ENCODE peak calls at places on chromosomes 1 and 21, in four cellular contexts. One of them, this sample, is unnamed.

GRCh38 chr1:203088441-203088840 is 2.6 kb upstream of the MYOG start:
- DNase-seq in ACHN: no peak
- DNase-seq in SW480: no peak
- DNase-seq in KG1: no peak
- DNase-seq in this sample: no peak

GRCh38 chr1:204319462-204319861 is 40.3 kb downstream of the PLEKHA6 start:
- DNase-seq in ACHN: peak; percentile 22
- DNase-seq in SW480: peak; percentile 68
- DNase-seq in KG1: no peak
- DNase-seq in this sample: peak; percentile 57

GRCh38 chr1:101136739-101137138 is 100.1 kb upstream of the S1PR1 start:
- DNase-seq in ACHN: no peak
- DNase-seq in SW480: no peak
- DNase-seq in KG1: no peak
- DNase-seq in this sample: no peak

GRCh38 chr1:180228648-180229482 is 1.2 kb upstream of the LHX4 start:
- DNase-seq in ACHN: peak; percentile 31
- DNase-seq in SW480: no peak
- DNase-seq in KG1: no peak
- DNase-seq in this sample: peak; percentile 16

GRCh38 chr1:42684139-42684538 is 1.9 kb downstream of the YBX1 start:
- DNase-seq in ACHN: no peak
- DNase-seq in SW480: peak; percentile 39
- DNase-seq in KG1: no peak
- DNase-seq in this sample: peak; percentile 25

GRCh38 chr21:45530423-45531113 is 11.7 kb downstream of the SLC19A1 start:
- DNase-seq in ACHN: no peak
- DNase-seq in SW480: no peak
- DNase-seq in KG1: no peak
- DNase-seq in this sample: no peak

GRCh38 chr1:60290393-60290792 is 216.8 kb upstream of the C1orf87 start:
- DNase-seq in ACHN: no peak
- DNase-seq in SW480: no peak
- DNase-seq in KG1: no peak
- DNase-seq in this sample: no peak

GRCh38 chr1:115670476-115671175 is 28.9 kb downstream of the VANGL1 start:
- DNase-seq in ACHN: no peak
- DNase-seq in SW480: peak; percentile 82
- DNase-seq in KG1: no peak
- DNase-seq in this sample: no peak

GRCh38 chr1:62294211-62294610 is 25.0 kb downstream of the KANK4 start:
- DNase-seq in ACHN: peak; percentile 35
- DNase-seq in SW480: peak; percentile 32
- DNase-seq in KG1: no peak
- DNase-seq in this sample: peak; percentile 48

GRCh38 chr1:153404768-153405167 is 11.6 kb upstream of the S100A7A start:
- DNase-seq in ACHN: peak; percentile 44
- DNase-seq in SW480: peak; percentile 11
- DNase-seq in KG1: no peak
- DNase-seq in this sample: peak; percentile 58

GRCh38 chr1:111656093-111657017 is 36.8 kb downstream of the RAP1A start:
- DNase-seq in ACHN: peak; percentile 69
- DNase-seq in SW480: peak; percentile 57
- DNase-seq in KG1: no peak
- DNase-seq in this sample: peak; percentile 9

GRCh38 chr1:21843996-21844395 is 31.9 kb downstream of the LDLRAD2 start:
- DNase-seq in ACHN: no peak
- DNase-seq in SW480: no peak
- DNase-seq in KG1: no peak
- DNase-seq in this sample: no peak

GRCh38 chr1:100219879-100220278 is 29.8 kb downstream of the DBT start:
- DNase-seq in ACHN: no peak
- DNase-seq in SW480: no peak
- DNase-seq in KG1: no peak
- DNase-seq in this sample: no peak

GRCh38 chr1:214550339-214551051 is 907 bp downstream of the PTPN14 start:
- DNase-seq in ACHN: no peak
- DNase-seq in SW480: peak; percentile 36
- DNase-seq in KG1: no peak
- DNase-seq in this sample: no peak

GRCh38 chr1:108810176-108810575 is 46.7 kb downstream of the AKNAD1 start:
- DNase-seq in ACHN: no peak
- DNase-seq in SW480: no peak
- DNase-seq in KG1: no peak
- DNase-seq in this sample: no peak

GRCh38 chr1:71463144-71463543 is 382.3 kb upstream of the ZRANB2 start:
- DNase-seq in ACHN: no peak
- DNase-seq in SW480: no peak
- DNase-seq in KG1: no peak
- DNase-seq in this sample: no peak

GRCh38 chr1:29286194-29286767 is 50.0 kb downstream of the PTPRU start:
- DNase-seq in ACHN: no peak
- DNase-seq in SW480: no peak
- DNase-seq in KG1: no peak
- DNase-seq in this sample: no peak

GRCh38 chr1:47572731-47573505 is 135.1 kb downstream of the FOXD2 start:
- DNase-seq in ACHN: no peak
- DNase-seq in SW480: no peak
- DNase-seq in KG1: no peak
- DNase-seq in this sample: no peak

GRCh38 chr1:34532113-34532512 is 222.7 kb upstream of the GJB5 start:
- DNase-seq in ACHN: no peak
- DNase-seq in SW480: no peak
- DNase-seq in KG1: no peak
- DNase-seq in this sample: no peak

GRCh38 chr1:31871703-31872102 is 55.9 kb upstream of the SPOCD1 start:
- DNase-seq in ACHN: no peak
- DNase-seq in SW480: no peak
- DNase-seq in KG1: no peak
- DNase-seq in this sample: no peak

GRCh38 chr1:26353976-26354820 is at the start of gene CRYBG2:
- DNase-seq in ACHN: no peak
- DNase-seq in SW480: peak; percentile 63
- DNase-seq in KG1: no peak
- DNase-seq in this sample: peak; percentile 90

GRCh38 chr1:207321045-207321789 is at the start of gene CD55:
- DNase-seq in ACHN: peak; percentile 99
- DNase-seq in SW480: peak; percentile 97
- DNase-seq in KG1: peak; percentile 90
- DNase-seq in this sample: peak; percentile 99

GRCh38 chr21:42378418-42378817 is 12.1 kb upstream of the TFF1 start:
- DNase-seq in ACHN: no peak
- DNase-seq in SW480: no peak
- DNase-seq in KG1: no peak
- DNase-seq in this sample: no peak

GRCh38 chr1:55696181-55696580 is 481.0 kb upstream of the USP24 start:
- DNase-seq in ACHN: no peak
- DNase-seq in SW480: no peak
- DNase-seq in KG1: no peak
- DNase-seq in this sample: no peak

GRCh38 chr1:116775116-116775752 is 21.0 kb downstream of the CD2 start:
- DNase-seq in ACHN: no peak
- DNase-seq in SW480: no peak
- DNase-seq in KG1: no peak
- DNase-seq in this sample: no peak

GRCh38 chr21:34022557-34023335 is 50.6 kb upstream of the MRPS6 start:
- DNase-seq in ACHN: no peak
- DNase-seq in SW480: peak; percentile 92
- DNase-seq in KG1: peak; percentile 48
- DNase-seq in this sample: no peak

GRCh38 chr1:77370588-77371306 is 88.9 kb downstream of the AK5 start:
- DNase-seq in ACHN: peak; percentile 97
- DNase-seq in SW480: peak; percentile 64
- DNase-seq in KG1: no peak
- DNase-seq in this sample: no peak

GRCh38 chr1:198068280-198068679 is 88.5 kb upstream of the NEK7 start:
- DNase-seq in ACHN: no peak
- DNase-seq in SW480: no peak
- DNase-seq in KG1: no peak
- DNase-seq in this sample: no peak

GRCh38 chr21:43361493-43362296 is 65.2 kb downstream of the SIK1 start:
- DNase-seq in ACHN: no peak
- DNase-seq in SW480: no peak
- DNase-seq in KG1: no peak
- DNase-seq in this sample: no peak